ENCODE peak calls at places on chromosomes 5 and 9, in four cellular contexts. P, N, Y and L are unnamed samples.

GRCh38 chr9:91424403-91425176 is 958 bp upstream of the NFIL3 start:
- DNase-seq in P (peak), N (peak), Y (peak), L (peak)

GRCh38 chr9:101027246-101027645 is 1.3 kb upstream of the PLPPR1 start:
- DNase-seq in P (no peak), N (no peak), Y (no peak), L (no peak)

GRCh38 chr5:88727705-88728313 is 155.2 kb downstream of the MEF2C start:
- DNase-seq in P (no peak), N (no peak), Y (peak), L (no peak)

GRCh38 chr5:111401906-111402305 is 110.4 kb downstream of the STARD4 start:
- DNase-seq in P (no peak), N (no peak), Y (no peak), L (no peak)

GRCh38 chr5:133709074-133709676 is 96.8 kb upstream of the FSTL4 start:
- DNase-seq in P (no peak), N (no peak), Y (no peak), L (no peak)

GRCh38 chr5:15695171-15695676 is 195.2 kb downstream of the FBXL7 start:
- DNase-seq in P (no peak), N (peak), Y (peak), L (no peak)

GRCh38 chr5:120630550-120630949 is 166.4 kb downstream of the PRR16 start:
- DNase-seq in P (no peak), N (no peak), Y (no peak), L (no peak)

GRCh38 chr9:137370865-137371520 is 52.0 kb downstream of the EXD3 start:
- DNase-seq in P (no peak), N (peak), Y (no peak), L (no peak)